ENCODE peak calls at places on chromosomes 1 and 21, in four cellular contexts. I is upper lobe of right lung, K is Karpas-422, F is SJSA1. D is an unnamed sample. For H3K4me1, the result is how much of the 10 kb centered on the place peaks cover.

GRCh38 chr1:163173121-163173520 is 29.6 kb downstream of the RGS5 start:
- DNase-seq in I (no peak), K (no peak), F (peak), D (peak)

GRCh38 chr1:27366411-27367159 is at the start of gene MAP3K6:
- DNase-seq in I (peak), K (peak), F (peak), D (peak)

GRCh38 chr1:19468397-19468956 is 16.9 kb downstream of the CAPZB start:
- DNase-seq in I (peak), K (peak), F (no peak), D (no peak)

GRCh38 chr1:158020877-158021630 is 27.6 kb downstream of the KIRREL1 start:
- DNase-seq in I (no peak), K (no peak), F (peak), D (peak)

GRCh38 chr1:16440150-16440479 is 409 bp upstream of the NECAP2 start:
- DNase-seq in I (no peak), K (peak), F (no peak), D (no peak)

GRCh38 chr1:9872430-9873165 is 37.5 kb downstream of the CTNNBIP1 start:
- DNase-seq in I (no peak), K (no peak), F (no peak), D (peak)

GRCh38 chr1:156319664-156320063 is 18.4 kb downstream of the CCT3 start:
- DNase-seq in I (no peak), K (peak), F (peak), D (peak)

GRCh38 chr1:154176341-154176740 is 15.6 kb downstream of the TPM3 start:
- DNase-seq in I (no peak), K (no peak), F (no peak), D (peak)

GRCh38 chr1:47399138-47399840 is 16.8 kb upstream of the FOXE3 start:
- DNase-seq in I (no peak), K (peak), F (no peak), D (no peak)

GRCh38 chr1:162561616-162562451 is at the start of gene UAP1:
- DNase-seq in I (no peak), K (peak), F (peak), D (no peak)

GRCh38 chr1:162389021-162389818 is 7.7 kb downstream of the C1orf226 start:
- DNase-seq in I (no peak), K (no peak), F (peak), D (peak)

GRCh38 chr1:97160796-97161195 is 439.2 kb downstream of the PTBP2 start:
- DNase-seq in I (no peak), K (no peak), F (no peak), D (peak)

GRCh38 chr1:55217226-55217996 is 2.2 kb upstream of the USP24 start:
- DNase-seq in I (no peak), K (peak), F (no peak), D (no peak)

GRCh38 chr1:61082336-61083013 is at the start of gene NFIA:
- DNase-seq in I (peak), K (peak), F (peak), D (peak)

GRCh38 chr1:54547601-54548388 is at the start of gene ACOT11:
- DNase-seq in I (peak), K (peak), F (no peak), D (peak)

GRCh38 chr1:48870596-48870995 is 93.9 kb upstream of the BEND5 start:
- DNase-seq in I (no peak), K (peak), F (no peak), D (no peak)

GRCh38 chr1:170698711-170699275 is 34.9 kb downstream of the PRRX1 start:
- DNase-seq in I (no peak), K (no peak), F (no peak), D (peak)

GRCh38 chr1:56409112-56409691 is 170.2 kb downstream of the PLPP3 start:
- DNase-seq in I (peak), K (peak), F (no peak), D (no peak)

GRCh38 chr1:232227171-232227740 is 402.7 kb downstream of the SIPA1L2 start:
- DNase-seq in I (no peak), K (no peak), F (peak), D (no peak)

GRCh38 chr1:247415423-247416361 is at the start of gene NLRP3:
- DNase-seq in I (peak), K (no peak), F (peak), D (no peak)

GRCh38 chr1:218705391-218705790 is 360.3 kb downstream of the TGFB2 start:
- DNase-seq in I (no peak), K (no peak), F (no peak), D (no peak)

GRCh38 chr1:245298781-245299180 is 144.0 kb downstream of the KIF26B start:
- DNase-seq in I (no peak), K (no peak), F (peak), D (peak)

GRCh38 chr1:116066868-116067563 is 44.2 kb upstream of the MAB21L3 start:
- DNase-seq in I (no peak), K (no peak), F (peak), D (peak)

GRCh38 chr1:11498956-11499824 is 20.2 kb downstream of the DISP3 start:
- DNase-seq in I (no peak), K (no peak), F (no peak), D (no peak)

GRCh38 chr1:115771094-115771846 is 2.8 kb upstream of the CASQ2 start:
- DNase-seq in I (no peak), K (no peak), F (no peak), D (peak)

GRCh38 chr1:161084205-161084988 is 5.0 kb downstream of the NECTIN4 start:
- DNase-seq in I (no peak), K (no peak), F (no peak), D (peak)

GRCh38 chr1:15406911-15407559 is 2.7 kb upstream of the EFHD2 start:
- DNase-seq in I (no peak), K (no peak), F (no peak), D (peak)

GRCh38 chr1:12714710-12715500 is 1.0 kb upstream of the AADACL3 start:
- DNase-seq in I (no peak), K (no peak), F (no peak), D (no peak)

GRCh38 chr1:117567435-117567834 is 38.4 kb upstream of the TENT5C start:
- DNase-seq in I (peak), K (no peak), F (no peak), D (no peak)

GRCh38 chr1:53614231-53615021 is 124.5 kb downstream of the GLIS1 start:
- DNase-seq in I (peak), K (no peak), F (no peak), D (no peak)

GRCh38 chr1:41238311-41239094 is 3.6 kb downstream of the SCMH1 start:
- DNase-seq in I (no peak), K (no peak), F (peak), D (peak)

GRCh38 chr1:203511513-203511912 is 17.6 kb downstream of the OPTC start:
- DNase-seq in I (no peak), K (no peak), F (peak), D (no peak)

GRCh38 chr1:213162338-213162737 is 111.3 kb downstream of the RPS6KC1 start:
- DNase-seq in I (no peak), K (no peak), F (no peak), D (peak)

GRCh38 chr1:64823691-64824476 is 79.0 kb downstream of the RAVER2 start:
- DNase-seq in I (peak), K (peak), F (peak), D (peak)

GRCh38 chr1:184152502-184152901 is 101.0 kb downstream of the TSEN15 start:
- DNase-seq in I (no peak), K (no peak), F (peak), D (peak)
- H3K4me3 ChIP-seq in I (peak), K (no peak), F (peak), D (peak)

DNA sequence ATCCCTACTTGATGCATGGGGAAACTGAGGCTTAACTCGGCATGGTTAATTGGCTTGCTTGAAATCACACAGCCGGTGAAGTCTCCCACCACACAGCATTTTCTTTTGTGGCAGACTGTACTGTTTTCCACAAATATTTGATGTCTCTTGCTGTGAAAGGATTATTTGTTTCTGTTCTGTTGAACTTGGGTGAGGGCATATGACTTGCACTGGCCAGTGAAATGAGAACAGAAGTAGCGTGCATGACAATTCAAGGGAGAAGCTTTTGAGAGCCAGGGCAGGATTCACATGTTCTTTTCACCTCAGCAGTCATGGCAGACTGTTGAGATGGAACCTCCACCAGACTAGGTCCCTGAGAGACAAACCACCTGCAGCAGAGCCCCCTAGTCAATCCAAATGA is 11.7 kb upstream of the AK2 start:
- DNase-seq in I (no peak), K (no peak), F (no peak), D (no peak)
- H3K27ac ChIP-seq in I (no peak), K (no peak), F (no peak), D (no peak)

GRCh38 chr1:235299514-235299858 is 28.5 kb downstream of the ARID4B start:
- DNase-seq in I (no peak), K (no peak), F (no peak), D (no peak)
- H3K4me1 ChIP-seq in I (under half), K (under half), F (under half), D (under half)

GRCh38 chr1:69252696-69253095 is 315.0 kb upstream of the LRRC7 start:
- DNase-seq in I (no peak), K (no peak), F (no peak), D (peak)
- H3K4me3 ChIP-seq in I (no peak), K (no peak), F (no peak), D (no peak)

GRCh38 chr1:94669213-94669612 is 127.7 kb upstream of the F3 start:
- DNase-seq in I (no peak), K (no peak), F (no peak), D (peak)
- H3K27ac ChIP-seq in I (no peak), K (no peak), F (peak), D (no peak)

DNA sequence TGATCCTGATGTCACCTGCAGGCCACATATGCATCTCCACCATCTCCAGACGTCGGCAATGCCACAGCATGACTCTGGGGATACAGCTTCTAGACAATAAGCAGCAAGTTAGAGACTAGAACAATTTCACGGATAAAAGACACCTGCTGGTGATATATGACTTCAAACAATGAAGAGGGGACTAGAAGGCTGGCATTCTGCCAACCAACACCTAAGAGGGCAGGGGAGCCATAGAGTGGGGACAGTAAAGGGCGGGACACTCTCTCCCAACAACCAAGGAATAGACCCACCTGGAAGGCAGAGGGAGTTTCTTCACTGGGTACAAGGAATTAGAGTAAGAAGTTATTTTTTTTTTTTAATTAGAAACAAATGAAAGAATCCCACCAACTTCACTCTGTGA is 126.8 kb downstream of the SIM2 start:
- DNase-seq in I (no peak), K (no peak), F (no peak), D (no peak)
- H3K4me1 ChIP-seq in I (under half), K (under half), F (under half), D (under half)

GRCh38 chr21:43731476-43731875 is 12.5 kb downstream of the PDXK start:
- DNase-seq in I (no peak), K (no peak), F (no peak), D (no peak)
- H3K4me3 ChIP-seq in I (no peak), K (no peak), F (no peak), D (no peak)